ENCODE peak calls at places on chromosomes 16 and 17, in ten cellular contexts. W is stomach, P is osteoblast, N is fibroblast of mammary gland, R is cardiac muscle cell, K is GM10248, A is progenitor cell of endocrine pancreas, D is fibroblast of villous mesenchyme, Q is neural crest cell, Y is HFFc6. F is an unnamed sample.
A peak's percentile ranks its signal among the peaks of the same experiment; 100 is the strongest.

GRCh38 chr17:6454495-6455320 is 10.5 kb downstream of the PIMREG start:
- DNase-seq in D (no peak), N (no peak), P (peak; percentile 85), K (no peak), W (no peak), Y (no peak), A (no peak), Q (no peak), R (no peak), F (no peak)

GRCh38 chr16:23826528-23827244 is 9.1 kb upstream of the PRKCB start:
- DNase-seq in N (no peak), Y (no peak), D (no peak), P (no peak), Q (no peak), R (no peak), W (no peak), A (no peak), K (peak; percentile 46), F (no peak)

GRCh38 chr16:28839899-28840298 is 6.2 kb downstream of the TUFM start:
- DNase-seq in R (no peak), D (no peak), P (no peak), A (no peak), W (no peak), Q (no peak), N (no peak), Y (no peak), K (no peak), F (no peak)

GRCh38 chr16:2470603-2471015 is 488 bp upstream of the NTN3 start:
- DNase-seq in P (no peak), K (no peak), Y (no peak), N (no peak), R (no peak), W (no peak), D (no peak), Q (no peak), A (no peak), F (no peak)

GRCh38 chr16:46974352-46974751 is 878 bp upstream of the DNAJA2 start:
- DNase-seq in D (peak; percentile 14), W (no peak), P (no peak), Y (no peak), A (no peak), Q (no peak), R (no peak), N (peak; percentile 32), K (peak; percentile 52), F (no peak)

GRCh38 chr17:48490391-48491026 is 40.3 kb downstream of the HOXB1 start:
- DNase-seq in Q (no peak), P (no peak), D (no peak), Y (no peak), N (no peak), K (no peak), R (no peak), W (no peak), A (no peak), F (no peak)

GRCh38 chr16:78749745-78750268 is 650.4 kb downstream of the WWOX start:
- DNase-seq in N (no peak), Q (no peak), R (no peak), Y (no peak), A (no peak), P (no peak), K (no peak), W (no peak), D (no peak), F (no peak)

GRCh38 chr17:74450925-74451403 is 15.5 kb upstream of the CD300A start:
- DNase-seq in A (no peak), Q (no peak), P (peak; percentile 74), N (no peak), D (no peak), K (no peak), Y (no peak), W (no peak), R (no peak), F (no peak)

DNA sequence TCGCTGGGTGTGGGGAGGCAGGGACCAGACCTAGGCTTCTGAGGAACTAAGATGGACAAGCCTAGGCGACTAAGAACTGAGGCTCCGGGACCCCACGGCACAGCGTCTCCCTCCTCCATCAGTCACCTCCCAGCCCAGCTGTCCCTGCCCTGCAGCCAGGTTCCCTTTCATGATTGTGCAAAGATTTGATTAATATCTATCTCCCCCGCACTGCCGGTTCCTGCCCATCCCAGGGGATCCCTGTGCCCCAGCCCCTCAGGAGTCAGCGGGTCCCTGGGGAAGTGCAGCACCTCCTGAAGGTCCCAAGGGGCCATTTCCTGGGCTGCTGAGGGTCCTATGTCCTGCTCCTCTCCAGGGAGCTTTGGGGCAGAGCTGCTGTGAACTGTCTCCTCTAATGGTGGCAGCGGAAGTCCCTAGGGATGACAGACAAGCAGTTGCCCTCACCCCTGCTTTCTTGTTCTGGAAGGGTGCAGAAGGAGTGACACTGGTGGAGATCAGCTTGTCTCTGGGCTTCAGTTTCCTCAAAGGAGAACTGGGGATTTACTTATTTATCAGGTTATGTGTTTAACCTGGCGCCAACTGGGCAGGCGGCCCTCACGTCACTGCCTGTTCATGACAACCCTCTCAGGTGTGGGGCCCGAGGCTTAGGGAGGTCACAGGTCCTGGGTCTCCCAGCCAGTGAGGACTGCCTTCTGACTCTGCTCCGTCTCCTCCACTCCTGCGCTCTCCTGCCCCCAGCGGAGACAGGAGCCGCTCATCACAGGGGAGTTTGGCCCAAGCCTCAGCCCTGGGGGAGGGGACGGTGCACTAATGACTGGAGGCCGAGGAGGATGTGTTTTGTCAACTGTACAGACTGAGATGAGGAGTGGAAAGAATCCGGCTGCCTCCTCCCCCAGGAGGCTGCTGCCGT is 1.9 kb upstream of the C16orf74 start:
- DNase-seq in K (no peak), N (no peak), D (peak; percentile 52), W (peak; percentile 81), A (no peak), Q (peak; percentile 23), P (peak; percentile 83), R (peak; percentile 62), Y (no peak), F (peak; percentile 49)
- TF ChIP-seq CTCF in K (no peak), N (no peak), D (peak; percentile 49), W (no peak), A (no peak), Q (peak; percentile 42), P (no peak), R (peak; percentile 52), Y (no peak), F (no peak)

GRCh38 chr16:73047536-73048291 is at the start of gene ZFHX3:
- DNase-seq in P (peak; percentile 92), N (no peak), K (peak; percentile 70), R (peak; percentile 78), W (peak; percentile 79), A (peak; percentile 51), Y (peak; percentile 70), D (peak; percentile 66), Q (peak; percentile 57), F (peak; percentile 70)
- TF ChIP-seq CTCF in P (no peak), N (no peak), K (peak; percentile 45), R (no peak), W (no peak), A (no peak), Y (no peak), D (no peak), Q (no peak), F (no peak)

DNA sequence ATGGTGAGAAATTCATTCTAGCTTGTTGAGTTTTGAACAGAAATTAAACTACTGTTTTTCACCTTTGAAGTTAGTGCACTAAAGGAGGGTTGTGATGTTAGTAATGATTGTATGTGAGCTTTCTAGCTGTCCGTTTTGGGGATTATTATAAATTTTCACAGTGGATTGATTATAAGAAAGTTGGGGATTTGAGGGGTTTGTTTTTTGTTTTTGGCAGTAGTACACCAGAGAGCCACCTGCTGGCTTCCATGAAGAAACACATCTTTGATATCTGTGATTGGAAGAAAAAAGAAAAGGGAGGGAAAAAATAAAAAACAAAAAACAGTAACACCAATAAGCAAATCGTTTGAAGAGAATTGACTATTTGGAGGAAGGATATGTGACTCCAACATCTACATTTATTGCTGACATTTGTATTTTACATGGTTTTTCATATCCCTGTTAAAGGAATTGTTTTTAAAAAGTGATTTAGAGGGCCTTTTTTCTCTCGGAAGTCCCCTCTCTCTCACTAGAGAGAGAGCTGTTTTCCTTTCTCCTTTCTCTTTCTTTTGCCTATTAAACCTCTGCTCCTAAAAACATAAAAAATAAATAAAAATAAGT is 1469.5 kb upstream of the GOT2 start:
- DNase-seq in N (peak; percentile 27), W (no peak), P (peak; percentile 25), D (no peak), R (peak; percentile 28), Y (peak; percentile 6), Q (no peak), A (no peak), K (no peak), F (no peak)
- TF ChIP-seq CTCF in N (peak; percentile 34), W (no peak), P (peak; percentile 49), D (peak; percentile 13), R (no peak), Y (peak; percentile 83), Q (peak; percentile 67), A (peak; percentile 66), K (no peak), F (no peak)

DNA sequence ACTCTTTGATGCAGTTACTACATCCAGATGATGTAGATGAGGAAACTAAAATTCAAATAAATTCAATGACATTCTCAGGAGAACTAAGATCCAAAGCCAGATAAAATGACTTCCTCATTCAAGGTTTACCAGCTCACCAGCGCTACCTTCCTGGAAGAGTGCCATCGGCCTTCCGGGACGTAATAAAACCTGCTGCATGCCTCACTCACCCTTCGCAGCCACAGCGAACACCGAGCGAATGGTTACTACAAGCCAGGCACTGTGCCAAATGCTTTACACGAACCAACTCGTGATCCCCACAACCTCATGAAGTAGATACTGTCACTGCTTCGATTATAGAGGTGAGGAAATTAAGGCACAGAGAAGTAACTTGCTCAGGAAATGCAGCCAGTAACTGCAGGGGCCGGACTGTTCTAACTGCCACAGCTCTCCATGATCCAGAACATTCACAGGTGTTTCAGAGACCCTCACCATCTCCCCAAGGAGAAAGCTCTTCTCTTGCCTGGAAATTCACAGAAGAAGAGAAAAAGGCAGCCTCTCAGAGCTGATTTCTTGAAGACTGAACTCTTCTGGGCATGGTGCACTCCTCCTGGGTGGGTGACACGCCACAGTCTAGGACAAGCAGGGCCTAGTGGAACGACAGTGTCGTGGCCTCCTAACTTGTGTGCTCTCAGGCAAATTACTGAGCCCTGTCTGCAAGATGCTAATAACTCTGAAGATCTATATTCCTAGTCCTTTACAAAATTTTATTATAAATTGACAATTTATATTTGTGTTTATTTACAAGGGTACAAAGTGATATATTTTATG is 46.8 kb downstream of the HIC1 start:
- DNase-seq in N (no peak), K (no peak), D (peak; percentile 56), P (no peak), W (peak; percentile 91), Y (no peak), A (no peak), Q (no peak), R (no peak), F (no peak)
- TF ChIP-seq CTCF in N (no peak), K (no peak), D (no peak), P (no peak), W (no peak), Y (no peak), A (no peak), Q (no peak), R (no peak), F (no peak)

GRCh38 chr17:29483503-29483902 is 83.3 kb downstream of the ABHD15 start:
- DNase-seq in D (peak; percentile 75), Q (no peak), W (no peak), K (no peak), A (no peak), N (no peak), P (no peak), R (no peak), Y (no peak), F (no peak)
- TF ChIP-seq CTCF in D (no peak), Q (no peak), W (no peak), K (no peak), A (no peak), N (no peak), P (no peak), R (no peak), Y (no peak), F (no peak)